ENCODE peak calls at places on chromosomes 5 and 9, in ten cellular contexts. One of them, this sample, is unnamed.

GRCh38 chr5:146956217-146956616 is 77.7 kb upstream of the PPP2R2B start:
- DNase-seq in ovary: no peak
- DNase-seq in A549: no peak
- DNase-seq in sigmoid colon: no peak
- DNase-seq in breast epithelium: no peak
- DNase-seq in IMR-90: no peak
- DNase-seq in Peyer's patch: no peak
- DNase-seq in NB4: no peak
- DNase-seq in stomach: no peak
- DNase-seq in uterus: no peak
- DNase-seq in this sample: no peak

GRCh38 chr5:68173007-68173406 is 42.5 kb upstream of the PIK3R1 start:
- DNase-seq in ovary: no peak
- DNase-seq in A549: no peak
- DNase-seq in sigmoid colon: no peak
- DNase-seq in breast epithelium: no peak
- DNase-seq in IMR-90: no peak
- DNase-seq in Peyer's patch: no peak
- DNase-seq in NB4: no peak
- DNase-seq in stomach: no peak
- DNase-seq in uterus: peak; percentile 47
- DNase-seq in this sample: no peak

GRCh38 chr5:113331201-113331551 is 103.6 kb downstream of the TSSK1B start:
- DNase-seq in ovary: no peak
- DNase-seq in A549: no peak
- DNase-seq in sigmoid colon: no peak
- DNase-seq in breast epithelium: no peak
- DNase-seq in IMR-90: peak; percentile 68
- DNase-seq in Peyer's patch: no peak
- DNase-seq in NB4: no peak
- DNase-seq in stomach: no peak
- DNase-seq in uterus: no peak
- DNase-seq in this sample: no peak

GRCh38 chr9:136974834-136975535 is 2.3 kb upstream of the PTGDS start:
- DNase-seq in ovary: no peak
- DNase-seq in A549: no peak
- DNase-seq in sigmoid colon: no peak
- DNase-seq in breast epithelium: no peak
- DNase-seq in IMR-90: no peak
- DNase-seq in Peyer's patch: no peak
- DNase-seq in NB4: no peak
- DNase-seq in stomach: no peak
- DNase-seq in uterus: no peak
- DNase-seq in this sample: no peak

GRCh38 chr9:12464910-12465512 is 228.2 kb upstream of the TYRP1 start:
- DNase-seq in ovary: no peak
- DNase-seq in A549: peak; percentile 29
- DNase-seq in sigmoid colon: no peak
- DNase-seq in breast epithelium: no peak
- DNase-seq in IMR-90: peak; percentile 10
- DNase-seq in Peyer's patch: no peak
- DNase-seq in NB4: peak; percentile 61
- DNase-seq in stomach: no peak
- DNase-seq in uterus: no peak
- DNase-seq in this sample: no peak

GRCh38 chr5:95449460-95449859 is 58.3 kb downstream of the FAM81B start:
- DNase-seq in ovary: no peak
- DNase-seq in A549: no peak
- DNase-seq in sigmoid colon: no peak
- DNase-seq in breast epithelium: no peak
- DNase-seq in IMR-90: no peak
- DNase-seq in Peyer's patch: no peak
- DNase-seq in NB4: peak; percentile 49
- DNase-seq in stomach: no peak
- DNase-seq in uterus: no peak
- DNase-seq in this sample: no peak

GRCh38 chr5:115655994-115656393 is 30.2 kb upstream of the TMED7 start:
- DNase-seq in ovary: no peak
- DNase-seq in A549: no peak
- DNase-seq in sigmoid colon: no peak
- DNase-seq in breast epithelium: no peak
- DNase-seq in IMR-90: no peak
- DNase-seq in Peyer's patch: no peak
- DNase-seq in NB4: no peak
- DNase-seq in stomach: no peak
- DNase-seq in uterus: no peak
- DNase-seq in this sample: no peak

GRCh38 chr9:935348-935965 is 41.0 kb upstream of the DMRT3 start:
- DNase-seq in ovary: no peak
- DNase-seq in A549: no peak
- DNase-seq in sigmoid colon: no peak
- DNase-seq in breast epithelium: no peak
- DNase-seq in IMR-90: peak; percentile 3
- DNase-seq in Peyer's patch: no peak
- DNase-seq in NB4: no peak
- DNase-seq in stomach: no peak
- DNase-seq in uterus: no peak
- DNase-seq in this sample: no peak

GRCh38 chr9:129259373-129259772 is 81.3 kb upstream of the IER5L start:
- DNase-seq in ovary: no peak
- DNase-seq in A549: no peak
- DNase-seq in sigmoid colon: no peak
- DNase-seq in breast epithelium: no peak
- DNase-seq in IMR-90: no peak
- DNase-seq in Peyer's patch: no peak
- DNase-seq in NB4: no peak
- DNase-seq in stomach: no peak
- DNase-seq in uterus: no peak
- DNase-seq in this sample: no peak

GRCh38 chr5:86665984-86666760 is 48.4 kb downstream of the COX7C start:
- DNase-seq in ovary: no peak
- DNase-seq in A549: no peak
- DNase-seq in sigmoid colon: no peak
- DNase-seq in breast epithelium: no peak
- DNase-seq in IMR-90: no peak
- DNase-seq in Peyer's patch: no peak
- DNase-seq in NB4: no peak
- DNase-seq in stomach: no peak
- DNase-seq in uterus: no peak
- DNase-seq in this sample: no peak

GRCh38 chr9:23686257-23686656 is 139.8 kb downstream of the ELAVL2 start:
- DNase-seq in ovary: no peak
- DNase-seq in A549: no peak
- DNase-seq in sigmoid colon: no peak
- DNase-seq in breast epithelium: no peak
- DNase-seq in IMR-90: no peak
- DNase-seq in Peyer's patch: no peak
- DNase-seq in NB4: no peak
- DNase-seq in stomach: no peak
- DNase-seq in uterus: no peak
- DNase-seq in this sample: no peak

GRCh38 chr5:158614951-158615350 is 484.8 kb downstream of the EBF1 start:
- DNase-seq in ovary: no peak
- DNase-seq in A549: no peak
- DNase-seq in sigmoid colon: no peak
- DNase-seq in breast epithelium: no peak
- DNase-seq in IMR-90: no peak
- DNase-seq in Peyer's patch: no peak
- DNase-seq in NB4: no peak
- DNase-seq in stomach: no peak
- DNase-seq in uterus: no peak
- DNase-seq in this sample: no peak

GRCh38 chr5:65815156-65815555 is 93.2 kb downstream of the NLN start:
- DNase-seq in ovary: no peak
- DNase-seq in A549: no peak
- DNase-seq in sigmoid colon: no peak
- DNase-seq in breast epithelium: no peak
- DNase-seq in IMR-90: no peak
- DNase-seq in Peyer's patch: no peak
- DNase-seq in NB4: peak; percentile 47
- DNase-seq in stomach: no peak
- DNase-seq in uterus: no peak
- DNase-seq in this sample: no peak

GRCh38 chr5:5344051-5344571 is 78.4 kb upstream of the ICE1 start:
- DNase-seq in ovary: no peak
- DNase-seq in A549: no peak
- DNase-seq in sigmoid colon: no peak
- DNase-seq in breast epithelium: no peak
- DNase-seq in IMR-90: no peak
- DNase-seq in Peyer's patch: no peak
- DNase-seq in NB4: no peak
- DNase-seq in stomach: no peak
- DNase-seq in uterus: no peak
- DNase-seq in this sample: no peak

GRCh38 chr5:89968870-89969472 is 440.6 kb downstream of the CETN3 start:
- DNase-seq in ovary: no peak
- DNase-seq in A549: no peak
- DNase-seq in sigmoid colon: no peak
- DNase-seq in breast epithelium: peak; percentile 18
- DNase-seq in IMR-90: no peak
- DNase-seq in Peyer's patch: no peak
- DNase-seq in NB4: no peak
- DNase-seq in stomach: no peak
- DNase-seq in uterus: peak; percentile 19
- DNase-seq in this sample: no peak

GRCh38 chr9:24189986-24190385 is 355.7 kb downstream of the IZUMO3 start:
- DNase-seq in ovary: no peak
- DNase-seq in A549: no peak
- DNase-seq in sigmoid colon: no peak
- DNase-seq in breast epithelium: no peak
- DNase-seq in IMR-90: no peak
- DNase-seq in Peyer's patch: no peak
- DNase-seq in NB4: no peak
- DNase-seq in stomach: no peak
- DNase-seq in uterus: no peak
- DNase-seq in this sample: no peak

GRCh38 chr5:14298126-14298847 is 155.1 kb downstream of the TRIO start:
- DNase-seq in ovary: no peak
- DNase-seq in A549: no peak
- DNase-seq in sigmoid colon: no peak
- DNase-seq in breast epithelium: no peak
- DNase-seq in IMR-90: peak; percentile 48
- DNase-seq in Peyer's patch: no peak
- DNase-seq in NB4: no peak
- DNase-seq in stomach: no peak
- DNase-seq in uterus: peak; percentile 46
- DNase-seq in this sample: peak; percentile 36

GRCh38 chr9:132004323-132004722 is 75.3 kb downstream of the MED27 start:
- DNase-seq in ovary: no peak
- DNase-seq in A549: no peak
- DNase-seq in sigmoid colon: no peak
- DNase-seq in breast epithelium: no peak
- DNase-seq in IMR-90: no peak
- DNase-seq in Peyer's patch: no peak
- DNase-seq in NB4: no peak
- DNase-seq in stomach: no peak
- DNase-seq in uterus: no peak
- DNase-seq in this sample: no peak
- TF ChIP-seq CTCF in ovary: no peak
- TF ChIP-seq CTCF in A549: no peak
- TF ChIP-seq CTCF in sigmoid colon: no peak
- TF ChIP-seq CTCF in breast epithelium: no peak
- TF ChIP-seq CTCF in IMR-90: no peak
- TF ChIP-seq CTCF in Peyer's patch: no peak
- TF ChIP-seq CTCF in NB4: no peak
- TF ChIP-seq CTCF in stomach: no peak
- TF ChIP-seq CTCF in uterus: no peak
- TF ChIP-seq CTCF in this sample: no peak

GRCh38 chr5:134648425-134649162 is at the start of gene SEC24A:
- DNase-seq in ovary: peak; percentile 86
- DNase-seq in A549: peak; percentile 93
- DNase-seq in sigmoid colon: peak; percentile 93
- DNase-seq in breast epithelium: peak; percentile 84
- DNase-seq in IMR-90: peak; percentile 87
- DNase-seq in Peyer's patch: peak; percentile 96
- DNase-seq in NB4: peak; percentile 93
- DNase-seq in stomach: peak; percentile 94
- DNase-seq in uterus: peak; percentile 80
- DNase-seq in this sample: peak; percentile 83
- TF ChIP-seq POLR2A in ovary: peak; percentile 63
- TF ChIP-seq POLR2A in A549: peak; percentile 75
- TF ChIP-seq POLR2A in sigmoid colon: peak; percentile 72
- TF ChIP-seq POLR2A in breast epithelium: no peak
- TF ChIP-seq POLR2A in IMR-90: peak; percentile 86
- TF ChIP-seq POLR2A in Peyer's patch: peak; percentile 60
- TF ChIP-seq POLR2A in NB4: peak; percentile 33
- TF ChIP-seq POLR2A in stomach: peak; percentile 61
- TF ChIP-seq POLR2A in uterus: peak; percentile 18
- TF ChIP-seq POLR2A in this sample: no peak

GRCh38 chr9:116112236-116112635 is 41.4 kb upstream of the PAPPA start:
- DNase-seq in ovary: no peak
- DNase-seq in A549: no peak
- DNase-seq in sigmoid colon: no peak
- DNase-seq in breast epithelium: no peak
- DNase-seq in IMR-90: peak; percentile 31
- DNase-seq in Peyer's patch: no peak
- DNase-seq in NB4: no peak
- DNase-seq in stomach: no peak
- DNase-seq in uterus: no peak
- DNase-seq in this sample: no peak
- TF ChIP-seq CTCF in ovary: no peak
- TF ChIP-seq CTCF in A549: peak; percentile 31
- TF ChIP-seq CTCF in sigmoid colon: no peak
- TF ChIP-seq CTCF in breast epithelium: no peak
- TF ChIP-seq CTCF in IMR-90: peak; percentile 36
- TF ChIP-seq CTCF in Peyer's patch: no peak
- TF ChIP-seq CTCF in NB4: no peak
- TF ChIP-seq CTCF in stomach: no peak
- TF ChIP-seq CTCF in uterus: no peak
- TF ChIP-seq CTCF in this sample: no peak

DNA sequence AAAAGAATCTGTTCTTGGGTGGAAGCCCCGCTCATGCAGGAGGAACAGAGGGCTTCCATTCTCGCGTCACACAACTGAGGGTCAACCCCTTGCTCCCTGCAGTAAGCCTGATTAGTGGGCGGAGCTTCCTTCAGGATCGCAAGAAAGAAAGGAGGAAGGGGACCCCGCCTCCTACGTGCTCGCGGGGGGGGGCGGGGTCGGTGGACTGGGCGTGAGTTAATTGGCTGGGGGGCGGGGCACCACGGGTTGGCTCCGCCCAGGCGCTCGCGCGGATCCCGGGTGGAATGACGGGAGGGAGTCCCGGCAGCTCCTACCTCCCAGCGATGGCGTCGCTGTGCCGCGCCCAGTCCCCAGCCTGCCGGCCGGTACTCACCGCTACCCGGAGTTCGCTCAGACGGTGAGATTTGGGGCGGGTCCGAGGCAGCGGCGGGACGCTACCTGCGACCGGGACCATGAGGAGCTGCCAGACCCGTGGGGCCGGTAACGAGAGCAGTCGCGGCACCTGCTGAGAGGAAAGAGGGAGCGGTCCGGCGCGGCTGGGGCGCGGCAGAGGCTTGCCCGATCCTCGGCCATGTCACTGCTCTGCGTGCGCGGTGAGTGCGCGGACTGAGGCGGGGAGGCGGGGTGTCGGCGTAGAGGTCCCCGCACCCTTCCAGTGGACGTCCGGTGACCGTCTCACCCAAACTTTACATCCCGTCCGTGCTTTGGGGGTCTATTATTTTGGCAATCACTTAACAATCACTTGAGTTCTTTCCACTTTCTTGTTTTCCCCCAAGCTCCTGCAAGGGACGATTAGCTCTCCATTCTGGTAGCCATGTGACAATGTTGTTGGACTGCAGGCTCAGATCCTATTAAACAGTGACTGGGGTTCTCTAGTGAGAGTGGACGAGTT is at the start of gene UNC13B:
- DNase-seq in ovary: peak; percentile 97
- DNase-seq in A549: peak; percentile 94
- DNase-seq in sigmoid colon: peak; percentile 97
- DNase-seq in breast epithelium: peak; percentile 91
- DNase-seq in IMR-90: peak; percentile 83
- DNase-seq in Peyer's patch: peak; percentile 97
- DNase-seq in NB4: peak; percentile 92
- DNase-seq in stomach: peak; percentile 97
- DNase-seq in uterus: peak; percentile 96
- DNase-seq in this sample: peak; percentile 99
- TF ChIP-seq POLR2A in ovary: peak; percentile 61
- TF ChIP-seq POLR2A in A549: peak; percentile 80
- TF ChIP-seq POLR2A in sigmoid colon: peak; percentile 74
- TF ChIP-seq POLR2A in breast epithelium: no peak
- TF ChIP-seq POLR2A in IMR-90: peak; percentile 45
- TF ChIP-seq POLR2A in Peyer's patch: peak; percentile 86
- TF ChIP-seq POLR2A in NB4: no peak
- TF ChIP-seq POLR2A in stomach: peak; percentile 88
- TF ChIP-seq POLR2A in uterus: peak; percentile 75
- TF ChIP-seq POLR2A in this sample: no peak

This sample was measured in lower leg skin.